ENCODE peak calls at places on chromosomes 3 and 15, in four cellular contexts. V, J, L and N are unnamed samples.

GRCh38 chr3:22713936-22714335 is 489.2 kb upstream of the UBE2E2 start:
- DNase-seq in V (peak; percentile 40), J (peak; percentile 94), L (no peak), N (peak; percentile 8)

GRCh38 chr3:56691165-56692000 is 8.3 kb upstream of the TASOR start:
- DNase-seq in V (no peak), J (no peak), L (no peak), N (peak; percentile 48)

GRCh38 chr3:25744477-25744876 is 38.8 kb downstream of the NGLY1 start:
- DNase-seq in V (no peak), J (no peak), L (no peak), N (no peak)

GRCh38 chr3:14633819-14634424 is 17.6 kb upstream of the CCDC174 start:
- DNase-seq in V (no peak), J (peak; percentile 27), L (peak; percentile 34), N (peak; percentile 44)

GRCh38 chr3:117814975-117815374 is 1105.4 kb downstream of the TUSC7 start:
- DNase-seq in V (no peak), J (no peak), L (no peak), N (no peak)

GRCh38 chr15:74958320-74958907 is 1.8 kb upstream of the RPP25 start:
- DNase-seq in V (no peak), J (no peak), L (peak; percentile 23), N (peak; percentile 50)

GRCh38 chr3:72288955-72289707 is 504.2 kb upstream of the PROK2 start:
- DNase-seq in V (peak; percentile 47), J (peak; percentile 82), L (no peak), N (peak; percentile 49)

GRCh38 chr15:90711418-90711824 is 5.7 kb upstream of the BLM start:
- DNase-seq in V (no peak), J (no peak), L (no peak), N (no peak)

GRCh38 chr15:80695911-80696651 is 971 bp downstream of the ABHD17C start:
- DNase-seq in V (no peak), J (no peak), L (no peak), N (peak; percentile 3)

GRCh38 chr3:5729852-5730251 is 542.3 kb downstream of the EDEM1 start:
- DNase-seq in V (no peak), J (no peak), L (no peak), N (no peak)

GRCh38 chr3:136728434-136728833 is 23.7 kb downstream of the STAG1 start:
- DNase-seq in V (no peak), J (no peak), L (no peak), N (no peak)

GRCh38 chr3:170330366-170330765 is 27.1 kb upstream of the SKIL start:
- DNase-seq in V (no peak), J (peak; percentile 51), L (no peak), N (no peak)

GRCh38 chr3:61810953-61811497 is 249.7 kb downstream of the PTPRG start:
- DNase-seq in V (no peak), J (no peak), L (no peak), N (no peak)

GRCh38 chr15:58431221-58432149 is at the start of gene LIPC:
- DNase-seq in V (no peak), J (no peak), L (no peak), N (no peak)

GRCh38 chr3:30578479-30578878 is 27.9 kb upstream of the TGFBR2 start:
- DNase-seq in V (peak; percentile 97), J (peak; percentile 97), L (no peak), N (peak; percentile 91)

GRCh38 chr3:64687381-64687780 is 419 bp downstream of the ADAMTS9 start:
- DNase-seq in V (no peak), J (no peak), L (no peak), N (no peak)

GRCh38 chr3:177778633-177779032 is 581.4 kb upstream of the TBL1XR1 start:
- DNase-seq in V (no peak), J (no peak), L (no peak), N (no peak)

GRCh38 chr3:197667968-197668367 is 68.7 kb downstream of the RUBCN start:
- DNase-seq in V (no peak), J (no peak), L (no peak), N (no peak)

GRCh38 chr3:13019243-13019701 is 54.0 kb downstream of the IQSEC1 start:
- DNase-seq in V (peak; percentile 23), J (peak; percentile 81), L (peak; percentile 40), N (peak; percentile 69)

GRCh38 chr3:129829640-129830039 is 63.9 kb downstream of the TMCC1 start:
- DNase-seq in V (peak; percentile 94), J (peak; percentile 91), L (no peak), N (peak; percentile 98)

GRCh38 chr3:16608816-16609215 is 3.6 kb upstream of the DAZL start:
- DNase-seq in V (no peak), J (no peak), L (no peak), N (no peak)

GRCh38 chr15:61831505-61831921 is 228.7 kb downstream of the VPS13C start:
- DNase-seq in V (no peak), J (no peak), L (no peak), N (no peak)

GRCh38 chr3:196948442-196949365 is 6.4 kb upstream of the NCBP2 start:
- DNase-seq in V (no peak), J (no peak), L (no peak), N (no peak)

GRCh38 chr3:43214616-43215015 is 71.7 kb upstream of the SNRK start:
- DNase-seq in V (no peak), J (no peak), L (no peak), N (peak; percentile 50)

GRCh38 chr15:39451121-39451698 is 129.7 kb upstream of the THBS1 start:
- DNase-seq in V (no peak), J (no peak), L (no peak), N (no peak)

GRCh38 chr3:126515066-126515706 is 2.4 kb downstream of the UROC1 start:
- DNase-seq in V (no peak), J (no peak), L (no peak), N (no peak)

GRCh38 chr3:144770813-144771400 is 799.3 kb downstream of the DIPK2A start:
- DNase-seq in V (peak; percentile 5), J (peak; percentile 12), L (no peak), N (no peak)

GRCh38 chr3:81581966-81582599 is 179.4 kb downstream of the GBE1 start:
- DNase-seq in V (no peak), J (peak; percentile 12), L (peak; percentile 33), N (peak; percentile 35)

GRCh38 chr3:20682573-20682972 is 496.6 kb upstream of the SGO1 start:
- DNase-seq in V (no peak), J (peak; percentile 90), L (no peak), N (no peak)

GRCh38 chr3:66299893-66300292 is 79.1 kb downstream of the SLC25A26 start:
- DNase-seq in V (no peak), J (no peak), L (no peak), N (no peak)

GRCh38 chr15:91787198-91787597 is 66.3 kb upstream of the SLCO3A1 start:
- DNase-seq in V (no peak), J (no peak), L (no peak), N (no peak)

GRCh38 chr3:122975163-122975923 is 52.2 kb downstream of the SEMA5B start:
- DNase-seq in V (peak; percentile 10), J (peak; percentile 81), L (no peak), N (peak; percentile 80)

DNA sequence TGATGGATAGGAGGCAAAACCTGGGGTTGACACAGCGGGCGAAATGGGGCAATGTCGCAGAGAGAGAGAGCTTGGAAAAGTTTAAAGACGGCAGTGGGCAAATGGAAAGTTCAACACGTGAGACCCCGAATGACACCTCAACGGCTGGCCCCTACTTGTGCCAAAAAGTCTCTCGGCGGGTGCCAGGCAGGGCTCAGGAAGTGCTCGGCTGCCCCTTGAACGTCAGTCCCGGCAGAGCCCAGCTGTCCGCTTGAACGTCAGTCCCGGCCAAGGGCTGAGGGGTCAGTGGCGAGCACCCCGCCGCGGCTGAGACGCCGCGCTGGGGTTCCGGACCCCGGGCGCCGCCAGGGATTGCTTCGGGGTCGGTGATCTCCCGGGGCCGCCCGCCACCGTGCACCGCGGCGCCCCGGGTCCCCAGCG is 638 bp downstream of the EOGT start:
- DNase-seq in V (no peak), J (peak; percentile 29), L (peak; percentile 44), N (peak; percentile 23)
- TF ChIP-seq CTCF in V (no peak), J (no peak), L (no peak), N (no peak)

GRCh38 chr3:192092388-192093005 is 631.5 kb downstream of the PYDC2 start:
- DNase-seq in V (no peak), J (no peak), L (no peak), N (peak; percentile 3)

GRCh38 chr3:192091831-192092230 is 630.9 kb downstream of the PYDC2 start:
- DNase-seq in V (no peak), J (peak; percentile 63), L (no peak), N (peak; percentile 30)

GRCh38 chr3:192090586-192090985 is 629.6 kb downstream of the PYDC2 start:
- DNase-seq in V (no peak), J (no peak), L (no peak), N (no peak)
- TF ChIP-seq CTCF in V (no peak), J (no peak), L (no peak), N (peak; percentile 49)

DNA sequence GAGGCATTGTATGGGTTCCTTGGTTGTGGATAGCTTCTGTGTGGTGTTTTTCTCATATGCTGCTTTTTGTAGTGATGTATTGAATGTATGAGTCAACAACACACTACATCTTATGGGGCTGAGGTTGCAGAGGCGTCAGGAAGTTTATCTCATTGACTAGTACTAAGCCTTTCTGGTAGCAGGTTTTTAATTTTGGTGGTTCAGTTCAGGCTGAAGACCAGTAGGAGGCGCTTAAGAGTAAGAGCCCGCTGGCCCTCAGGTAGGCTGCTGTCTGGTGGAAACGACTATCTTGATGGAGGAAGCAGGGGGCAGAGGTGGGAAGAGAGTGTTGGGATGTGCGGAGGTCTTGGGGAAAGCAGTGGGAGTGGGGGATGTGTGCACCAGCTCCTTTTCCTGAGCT is 62.4 kb downstream of the RTP4 start:
- DNase-seq in V (no peak), J (no peak), L (no peak), N (no peak)
- TF ChIP-seq CTCF in V (peak; percentile 25), J (no peak), L (peak; percentile 22), N (peak; percentile 70)

DNA sequence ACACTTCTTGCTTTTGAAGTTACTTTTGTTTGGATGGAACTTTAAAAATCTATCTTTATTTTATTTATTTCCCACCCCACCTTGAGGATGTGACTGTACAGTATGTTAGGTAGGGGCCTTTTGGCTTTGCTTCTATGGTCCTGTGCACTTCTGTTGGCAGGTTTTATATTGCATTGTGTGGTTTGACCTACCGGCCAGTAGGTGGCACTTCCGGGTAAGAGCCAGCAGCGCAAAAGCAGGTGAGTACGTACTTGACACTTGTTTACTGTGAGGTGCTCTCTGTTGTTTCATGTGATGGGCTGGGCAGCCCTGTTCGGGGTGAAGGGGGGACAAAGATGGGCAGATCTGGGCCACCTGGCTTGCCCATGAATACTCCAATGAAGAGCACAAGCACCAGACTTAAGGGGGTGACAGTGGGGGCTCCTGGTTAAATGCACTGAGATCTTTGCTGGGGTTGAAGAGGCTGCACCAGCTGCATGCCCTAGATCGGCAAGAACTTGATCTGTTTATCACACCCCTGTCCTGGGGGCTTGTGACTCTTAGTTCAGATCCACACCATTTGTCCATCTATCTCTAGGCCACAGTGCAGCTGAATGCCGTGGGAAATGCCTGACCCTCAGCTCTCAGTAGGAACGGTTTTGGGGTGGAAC is 131.6 kb downstream of the NLGN1 start:
- DNase-seq in V (no peak), J (peak; percentile 6), L (no peak), N (no peak)
- TF ChIP-seq CTCF in V (peak; percentile 38), J (peak; percentile 20), L (peak; percentile 68), N (peak; percentile 73)